ENCODE peak calls at places on chromosome X, in nine cellular contexts. Z, R, U, Y, X, L, S, C and T are unnamed samples.

GRCh38 chrX:68894513-68895338 is 65.9 kb downstream of the EFNB1 start:
- DNase-seq in Z (peak), R (peak), U (peak), Y (no peak), X (peak), L (peak), S (peak), C (peak), T (peak)

GRCh38 chrX:41350150-41350975 is 16.4 kb downstream of the DDX3X start:
- DNase-seq in Z (no peak), R (no peak), U (no peak), Y (no peak), X (no peak), L (peak), S (no peak), C (no peak), T (peak)

GRCh38 chrX:150202641-150203248 is 160.4 kb upstream of the MAMLD1 start:
- DNase-seq in Z (peak), R (peak), U (no peak), Y (no peak), X (no peak), L (peak), S (no peak), C (no peak), T (peak)

GRCh38 chrX:54995621-54996020 is 1.6 kb upstream of the PFKFB1 start:
- DNase-seq in Z (no peak), R (no peak), U (no peak), Y (no peak), X (no peak), L (no peak), S (no peak), C (no peak), T (no peak)

GRCh38 chrX:106952988-106953387 is 32.8 kb downstream of the CLDN2 start:
- DNase-seq in Z (no peak), R (no peak), U (no peak), Y (no peak), X (no peak), L (peak), S (no peak), C (peak), T (peak)

GRCh38 chrX:868248-868647 is 237.7 kb downstream of the SHOX start:
- DNase-seq in Z (no peak), R (no peak), U (no peak), Y (no peak), X (no peak), L (no peak), S (no peak), C (no peak), T (no peak)

GRCh38 chrX:53357799-53358530 is 64.5 kb downstream of the SMC1A start:
- DNase-seq in Z (peak), R (peak), U (no peak), Y (no peak), X (no peak), L (peak), S (no peak), C (peak), T (no peak)

GRCh38 chrX:78979789-78980464 is 34.7 kb downstream of the P2RY10 start:
- DNase-seq in Z (no peak), R (no peak), U (no peak), Y (no peak), X (no peak), L (no peak), S (no peak), C (no peak), T (no peak)

GRCh38 chrX:459611-460010 is 72.9 kb upstream of the PPP2R3B start:
- DNase-seq in Z (no peak), R (no peak), U (no peak), Y (no peak), X (no peak), L (no peak), S (no peak), C (no peak), T (no peak)

GRCh38 chrX:23524467-23524866 is 142.8 kb upstream of the PRDX4 start:
- DNase-seq in Z (no peak), R (no peak), U (no peak), Y (no peak), X (no peak), L (no peak), S (no peak), C (no peak), T (no peak)

GRCh38 chrX:10022580-10023245 is 55.6 kb downstream of the CLDN34 start:
- DNase-seq in Z (peak), R (no peak), U (peak), Y (no peak), X (peak), L (peak), S (no peak), C (no peak), T (peak)

GRCh38 chrX:113906168-113906567 is 677.7 kb upstream of the HTR2C start:
- DNase-seq in Z (peak), R (peak), U (no peak), Y (no peak), X (no peak), L (peak), S (no peak), C (peak), T (no peak)

GRCh38 chrX:9988762-9989161 is 21.6 kb downstream of the CLDN34 start:
- DNase-seq in Z (no peak), R (no peak), U (no peak), Y (no peak), X (no peak), L (no peak), S (no peak), C (peak), T (peak)

GRCh38 chrX:20217279-20217678 is 49.4 kb downstream of the RPS6KA3 start:
- DNase-seq in Z (no peak), R (peak), U (no peak), Y (no peak), X (no peak), L (peak), S (no peak), C (no peak), T (peak)

GRCh38 chrX:115952417-115953092 is 218.0 kb upstream of the AGTR2 start:
- DNase-seq in Z (no peak), R (no peak), U (no peak), Y (no peak), X (no peak), L (no peak), S (no peak), C (peak), T (no peak)

GRCh38 chrX:119617511-119618164 is 11.4 kb upstream of the NKRF start:
- DNase-seq in Z (no peak), R (no peak), U (no peak), Y (no peak), X (no peak), L (no peak), S (no peak), C (no peak), T (no peak)

GRCh38 chrX:97416461-97416860 is 532.8 kb downstream of the RPA4 start:
- DNase-seq in Z (no peak), R (no peak), U (no peak), Y (no peak), X (no peak), L (no peak), S (no peak), C (no peak), T (no peak)

GRCh38 chrX:143853488-143853887 is 30.4 kb upstream of the UBE2NL start:
- DNase-seq in Z (no peak), R (no peak), U (no peak), Y (no peak), X (no peak), L (peak), S (no peak), C (no peak), T (no peak)
- H3K27ac ChIP-seq in Z (no peak), R (no peak), U (no peak), Y (no peak), X (no peak), L (no peak), S (no peak), C (peak), T (no peak)

GRCh38 chrX:130118396-130118795 is 8.1 kb upstream of the ELF4 start:
- DNase-seq in Z (no peak), R (peak), U (no peak), Y (no peak), X (no peak), L (peak), S (no peak), C (no peak), T (peak)
- H3K27ac ChIP-seq in Z (no peak), R (peak), U (peak), Y (no peak), X (no peak), L (peak), S (no peak), C (no peak), T (peak)

GRCh38 chrX:73913580-73913979 is 350.6 kb downstream of the CHIC1 start:
- DNase-seq in Z (peak), R (no peak), U (no peak), Y (no peak), X (peak), L (no peak), S (no peak), C (no peak), T (peak)

GRCh38 chrX:73916931-73917657 is 354.1 kb downstream of the CHIC1 start:
- DNase-seq in Z (peak), R (peak), U (no peak), Y (no peak), X (no peak), L (peak), S (no peak), C (no peak), T (peak)

GRCh38 chrX:73916489-73916888 is 353.5 kb downstream of the CHIC1 start:
- DNase-seq in Z (no peak), R (no peak), U (no peak), Y (no peak), X (no peak), L (no peak), S (no peak), C (no peak), T (no peak)
- H3K27ac ChIP-seq in Z (no peak), R (peak), U (no peak), Y (no peak), X (no peak), L (peak), S (no peak), C (peak), T (peak)

GRCh38 chrX:48071986-48072605 is 656 bp upstream of the ZNF630 start:
- DNase-seq in Z (no peak), R (no peak), U (no peak), Y (no peak), X (no peak), L (no peak), S (no peak), C (no peak), T (no peak)

GRCh38 chrX:48071064-48071985 is at the start of gene ZNF630:
- DNase-seq in Z (peak), R (peak), U (peak), Y (peak), X (peak), L (peak), S (peak), C (peak), T (peak)

DNA sequence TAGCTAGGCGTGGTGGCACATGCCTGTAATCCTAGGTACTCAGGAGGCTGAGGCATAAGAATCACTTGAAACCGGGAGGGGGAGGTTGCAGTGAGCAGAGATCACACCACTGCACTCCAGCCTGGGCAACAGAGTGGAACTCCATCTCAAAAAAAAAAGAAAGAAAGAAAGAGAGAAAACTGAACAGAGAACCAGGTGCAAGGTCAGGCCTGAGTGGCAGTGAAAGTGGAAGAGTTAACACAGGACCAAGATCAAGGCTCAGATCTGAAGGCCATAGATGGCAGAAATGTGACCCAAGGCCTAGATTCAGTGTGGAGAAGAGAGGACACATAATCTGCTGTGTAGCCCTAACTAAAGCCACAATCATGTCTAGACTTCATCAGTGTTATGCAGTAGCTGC is 4.9 kb upstream of the ZNF630 start:
- DNase-seq in Z (no peak), R (no peak), U (no peak), Y (no peak), X (no peak), L (no peak), S (no peak), C (no peak), T (no peak)
- H3K27ac ChIP-seq in Z (no peak), R (no peak), U (no peak), Y (no peak), X (no peak), L (no peak), S (no peak), C (no peak), T (no peak)

GRCh38 chrX:12446342-12447075 is 308.2 kb downstream of the FRMPD4 start:
- DNase-seq in Z (no peak), R (no peak), U (no peak), Y (no peak), X (no peak), L (peak), S (no peak), C (no peak), T (no peak)
- H3K27ac ChIP-seq in Z (no peak), R (no peak), U (no peak), Y (no peak), X (no peak), L (no peak), S (no peak), C (no peak), T (no peak)

GRCh38 chrX:145910017-145910416 is 92.4 kb downstream of the SLITRK2 start:
- DNase-seq in Z (no peak), R (no peak), U (no peak), Y (no peak), X (no peak), L (no peak), S (no peak), C (no peak), T (no peak)
- H3K27ac ChIP-seq in Z (no peak), R (no peak), U (no peak), Y (no peak), X (no peak), L (no peak), S (no peak), C (no peak), T (no peak)